ENCODE peak calls at places on chromosome 11, in eight cellular contexts. E is left ventricle myocardium inferior, C is tibial artery, B is IMR-90, A is neural crest cell, Y is Calu3, Q is astrocyte of the cerebellum, W is cardiac fibroblast. I is an unnamed sample.

GRCh38 chr11:2214527-2215229 is 43.1 kb upstream of the TH start:
- DNase-seq in E (no peak), Y (no peak), B (no peak), Q (no peak), A (no peak), W (no peak), C (no peak), I (no peak)

GRCh38 chr11:91947215-91947614 is 277.4 kb upstream of the FAT3 start:
- DNase-seq in Q (peak; percentile 75), E (no peak), W (peak; percentile 20), A (no peak), B (peak; percentile 2), C (peak; percentile 65), Y (peak; percentile 1), I (no peak)

GRCh38 chr11:71282581-71283351 is 30.4 kb upstream of the SHANK2 start:
- DNase-seq in E (no peak), Q (no peak), B (no peak), W (no peak), C (no peak), Y (peak; percentile 76), A (no peak), I (no peak)

GRCh38 chr11:75147875-75148263 is 3.0 kb upstream of the SLCO2B1 start:
- DNase-seq in B (no peak), Q (no peak), W (no peak), A (no peak), Y (no peak), E (peak; percentile 51), C (peak; percentile 77), I (no peak)

GRCh38 chr11:114291381-114291780 is 4.8 kb upstream of the NNMT start:
- DNase-seq in W (peak; percentile 73), E (no peak), Q (peak; percentile 75), C (no peak), Y (no peak), B (peak; percentile 66), A (no peak), I (no peak)

GRCh38 chr11:6307879-6308278 is 12.4 kb downstream of the CAVIN3 start:
- DNase-seq in A (no peak), C (no peak), Q (no peak), W (no peak), E (no peak), Y (no peak), B (peak; percentile 77), I (no peak)

GRCh38 chr11:78200553-78200952 is 11.8 kb downstream of the USP35 start:
- DNase-seq in C (no peak), W (no peak), B (no peak), Y (no peak), A (no peak), E (no peak), Q (no peak), I (no peak)

GRCh38 chr11:134763030-134763388 is 351.0 kb upstream of the B3GAT1 start:
- DNase-seq in E (no peak), C (no peak), A (no peak), B (no peak), W (no peak), Q (no peak), Y (no peak), I (no peak)

GRCh38 chr11:26522912-26523610 is 49.0 kb downstream of the MUC15 start:
- DNase-seq in W (peak; percentile 32), C (no peak), Y (peak; percentile 1), B (peak; percentile 6), E (no peak), A (no peak), Q (peak; percentile 1), I (no peak)

GRCh38 chr11:119324124-119324665 is 7.3 kb upstream of the MCAM start:
- DNase-seq in Q (no peak), A (no peak), B (no peak), Y (no peak), W (no peak), E (no peak), C (peak; percentile 48), I (no peak)

GRCh38 chr11:113884361-113884836 is 9.0 kb upstream of the USP28 start:
- DNase-seq in Y (no peak), A (no peak), E (no peak), Q (no peak), W (peak; percentile 55), C (no peak), B (peak; percentile 44), I (no peak)

GRCh38 chr11:10309163-10310093 is 4.6 kb downstream of the ADM start:
- DNase-seq in A (no peak), Y (peak; percentile 60), E (peak; percentile 59), Q (peak; percentile 78), B (peak; percentile 92), C (peak; percentile 89), W (peak; percentile 94), I (no peak)

GRCh38 chr11:87212891-87213290 is 175.2 kb downstream of the TMEM135 start:
- DNase-seq in W (no peak), C (no peak), E (no peak), B (peak; percentile 43), Q (no peak), A (no peak), Y (no peak), I (no peak)

GRCh38 chr11:6604081-6604626 is 580 bp downstream of the ILK start:
- DNase-seq in B (peak; percentile 70), W (peak; percentile 78), A (no peak), Y (peak; percentile 26), Q (peak; percentile 37), C (peak; percentile 78), E (no peak), I (peak; percentile 45)

GRCh38 chr11:57340228-57340627 is 2.1 kb downstream of the P2RX3 start:
- DNase-seq in A (peak; percentile 39), Q (no peak), Y (no peak), E (no peak), W (peak; percentile 39), C (no peak), B (no peak), I (peak; percentile 50)

GRCh38 chr11:76339217-76339616 is 41.7 kb downstream of the THAP12 start:
- DNase-seq in C (peak; percentile 91), B (no peak), W (peak; percentile 60), Q (no peak), A (no peak), E (peak; percentile 58), Y (no peak), I (no peak)

DNA sequence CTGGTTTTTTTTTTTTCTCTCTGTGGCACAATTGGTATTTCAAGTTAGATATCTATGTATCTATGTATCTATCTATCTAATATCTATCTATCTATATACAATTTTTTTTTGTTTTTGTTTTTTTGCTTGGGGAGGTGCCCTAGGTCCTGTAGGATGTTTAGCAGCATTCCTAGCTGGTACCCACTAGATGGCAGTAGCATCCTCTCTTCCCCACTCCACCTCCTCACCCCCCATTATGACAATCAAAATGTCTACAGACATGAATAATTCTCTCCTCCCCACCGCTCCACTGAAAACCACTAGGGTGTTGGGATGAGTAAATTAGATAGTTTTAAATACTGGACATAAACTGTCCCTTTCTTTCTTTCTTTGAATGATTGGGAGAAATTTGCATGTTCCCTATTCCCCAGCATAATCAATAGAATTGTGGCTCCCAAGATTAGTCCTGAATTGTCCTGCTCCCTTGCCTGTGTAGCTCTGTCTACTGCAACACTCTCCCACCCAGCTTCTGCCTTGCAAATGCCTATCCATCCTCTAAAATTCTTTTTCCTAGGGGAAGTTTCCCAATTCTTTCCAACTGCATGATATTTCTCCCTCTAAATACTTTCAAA is 1152.4 kb downstream of the LRRC4C start:
- DNase-seq in W (peak; percentile 64), A (peak; percentile 12), E (no peak), B (peak; percentile 63), C (no peak), Q (peak; percentile 28), Y (no peak), I (peak; percentile 25)
- TF ChIP-seq CTCF in W (peak; percentile 70), A (peak; percentile 75), E (peak; percentile 34), B (peak; percentile 86), C (peak; percentile 28), Q (peak; percentile 86), Y (peak; percentile 24), I (peak; percentile 29)

GRCh38 chr11:35711173-35711910 is 48.8 kb downstream of the TRIM44 start:
- DNase-seq in C (no peak), B (no peak), Y (no peak), Q (no peak), E (no peak), W (no peak), A (no peak), I (no peak)
- TF ChIP-seq CTCF in C (no peak), B (peak; percentile 10), Y (no peak), Q (no peak), E (peak; percentile 19), W (peak; percentile 13), A (peak; percentile 8), I (no peak)

GRCh38 chr11:45931739-45932138 is 9.3 kb downstream of the LARGE2 start:
- DNase-seq in W (no peak), C (peak; percentile 49), A (no peak), Y (no peak), Q (no peak), E (no peak), B (no peak), I (no peak)
- TF ChIP-seq CTCF in W (no peak), C (no peak), A (no peak), Y (no peak), Q (no peak), E (no peak), B (no peak), I (no peak)

DNA sequence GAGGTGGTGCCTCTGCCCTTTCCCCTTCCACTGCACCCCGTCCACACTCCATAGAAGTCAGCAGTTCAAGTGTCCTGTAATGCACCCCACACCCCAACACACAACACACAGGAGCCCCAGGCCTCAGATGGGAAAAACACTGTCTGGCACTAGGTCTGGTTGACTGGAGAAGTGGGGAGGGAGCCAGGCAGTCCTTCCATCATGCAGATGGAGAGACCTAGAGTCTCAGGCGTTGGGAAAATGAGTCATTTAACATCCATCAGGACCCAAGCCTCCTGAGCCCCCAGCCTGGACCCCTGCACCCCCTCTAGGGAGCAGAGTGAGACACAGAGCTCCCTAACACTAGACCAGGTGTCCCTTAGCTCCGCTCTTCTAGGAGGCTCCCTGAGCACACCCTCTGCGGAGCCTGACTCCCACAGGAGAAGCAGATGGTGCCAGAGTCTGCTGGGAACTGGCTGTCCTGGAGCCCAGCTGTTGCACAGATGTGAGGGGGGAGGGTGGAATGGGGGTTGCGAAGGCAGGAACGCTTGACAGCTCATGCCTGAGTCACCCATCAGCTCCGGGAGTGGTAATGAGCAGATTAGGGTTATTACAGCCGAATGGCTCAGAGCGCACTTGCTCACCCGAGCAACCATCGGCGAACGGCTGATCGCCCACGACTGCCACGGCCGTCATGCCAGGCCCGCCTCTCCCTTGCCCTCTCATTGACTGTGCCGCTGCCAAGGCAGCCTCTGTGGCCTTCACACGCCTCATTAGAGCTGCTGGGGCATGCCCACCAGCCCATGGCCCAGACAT is 22.1 kb upstream of the SYT7 start:
- DNase-seq in C (peak; percentile 81), E (peak; percentile 79), B (peak; percentile 96), W (peak; percentile 93), Q (peak; percentile 70), Y (peak; percentile 41), A (no peak), I (no peak)
- TF ChIP-seq CTCF in C (no peak), E (no peak), B (no peak), W (no peak), Q (no peak), Y (no peak), A (no peak), I (no peak)

I was measured in endothelial cell.